ENCODE peak calls at places on chromosome 6, in four cellular contexts. O is astrocyte, J is psoas muscle, Z is transverse colon. P is an unnamed sample.
A peak's percentile ranks its signal among the peaks of the same experiment; 100 is the strongest.

GRCh38 chr6:154509421-154510143 is 903 bp downstream of the CNKSR3 start:
- DNase-seq in Z (peak; percentile 34), J (peak; percentile 53), O (peak; percentile 36), P (peak; percentile 63)

GRCh38 chr6:169173532-169174268 is 79.9 kb downstream of the THBS2 start:
- DNase-seq in J (no peak), O (peak; percentile 62), Z (no peak), P (no peak)

GRCh38 chr6:145080651-145081050 is 654.7 kb downstream of the EPM2A start:
- DNase-seq in J (no peak), O (no peak), Z (no peak), P (no peak)

GRCh38 chr6:157258878-157259277 is 64.4 kb downstream of the TMEM242 start:
- DNase-seq in J (no peak), Z (no peak), O (no peak), P (no peak)

GRCh38 chr6:85677243-85677956 is 34.7 kb upstream of the SYNCRIP start:
- DNase-seq in Z (no peak), J (no peak), O (no peak), P (no peak)

GRCh38 chr6:17932362-17932852 is 55.0 kb downstream of the KIF13A start:
- DNase-seq in O (peak; percentile 90), Z (no peak), J (no peak), P (no peak)

GRCh38 chr6:43009124-43009523 is 4.6 kb downstream of the MEA1 start:
- DNase-seq in O (no peak), Z (no peak), J (peak; percentile 68), P (no peak)

GRCh38 chr6:22906091-22906549 is 336.8 kb downstream of the HDGFL1 start:
- DNase-seq in Z (no peak), J (no peak), O (peak; percentile 20), P (no peak)

GRCh38 chr6:118768904-118769325 is 117.5 kb upstream of the CEP85L start:
- DNase-seq in Z (no peak), J (no peak), O (no peak), P (no peak)

GRCh38 chr6:14467591-14467990 is 350.0 kb downstream of the CD83 start:
- DNase-seq in Z (no peak), J (no peak), O (peak; percentile 64), P (no peak)

GRCh38 chr6:24484657-24485318 is 4.6 kb downstream of the GPLD1 start:
- DNase-seq in Z (no peak), O (no peak), J (no peak), P (no peak)

GRCh38 chr6:80642452-80642851 is 536.0 kb downstream of the BCKDHB start:
- DNase-seq in O (peak; percentile 67), J (no peak), Z (no peak), P (no peak)

GRCh38 chr6:127026247-127026646 is 92.2 kb upstream of the RSPO3 start:
- DNase-seq in Z (no peak), J (no peak), O (peak; percentile 10), P (no peak)

GRCh38 chr6:33828764-33829731 is 25.2 kb upstream of the MLN start:
- DNase-seq in O (no peak), Z (no peak), J (no peak), P (peak; percentile 19)

GRCh38 chr6:27374824-27375612 is 13.5 kb upstream of the ZNF391 start:
- DNase-seq in J (peak; percentile 82), O (peak; percentile 44), Z (peak; percentile 85), P (peak; percentile 86)

GRCh38 chr6:141484726-141485125 is 648.0 kb upstream of the GJE1 start:
- DNase-seq in J (no peak), Z (peak; percentile 17), O (no peak), P (no peak)

GRCh38 chr6:92587521-92587920 is 831.8 kb downstream of the EPHA7 start:
- DNase-seq in Z (no peak), J (no peak), O (peak; percentile 51), P (no peak)

GRCh38 chr6:148720371-148720770 is 26.5 kb upstream of the UST start:
- DNase-seq in Z (no peak), O (peak; percentile 71), J (no peak), P (no peak)

GRCh38 chr6:130037207-130037811 is 18.9 kb downstream of the L3MBTL3 start:
- DNase-seq in Z (no peak), O (no peak), J (no peak), P (no peak)

GRCh38 chr6:140485740-140486467 is 1111.5 kb upstream of the CITED2 start:
- DNase-seq in Z (no peak), J (no peak), O (peak; percentile 95), P (no peak)

GRCh38 chr6:41574002-41574401 is 27.8 kb downstream of the FOXP4 start:
- DNase-seq in J (no peak), Z (no peak), O (no peak), P (no peak)
- H3K4me1 ChIP-seq in J (peaks cover 5% of the 10 kb centered on the region), Z (peaks cover 15% of the 10 kb centered on the region), O (peaks cover 25% of the 10 kb centered on the region), P (peaks cover 12% of the 10 kb centered on the region)

GRCh38 chr6:41561386-41561785 is 15.2 kb downstream of the FOXP4 start:
- DNase-seq in O (no peak), J (no peak), Z (no peak), P (no peak)

GRCh38 chr6:41562633-41562975 is 16.4 kb downstream of the FOXP4 start:
- DNase-seq in O (no peak), Z (no peak), J (no peak), P (no peak)

GRCh38 chr6:41559655-41560439 is 13.7 kb downstream of the FOXP4 start:
- DNase-seq in Z (no peak), J (no peak), O (no peak), P (no peak)

GRCh38 chr6:41561931-41562632 is 15.9 kb downstream of the FOXP4 start:
- DNase-seq in Z (no peak), O (no peak), J (no peak), P (no peak)

GRCh38 chr6:41560440-41561192 is 14.4 kb downstream of the FOXP4 start:
- DNase-seq in O (no peak), J (peak; percentile 81), Z (peak; percentile 77), P (peak; percentile 74)
- TF ChIP-seq CTCF in O (no peak), J (no peak), Z (no peak), P (no peak)

GRCh38 chr6:128365520-128366160 is 154.8 kb downstream of the PTPRK start:
- DNase-seq in O (no peak), J (no peak), Z (peak; percentile 25), P (peak; percentile 47)
- H3K4me1 ChIP-seq in O (no peaks in the 10 kb centered on the region), J (peaks cover 22% of the 10 kb centered on the region), Z (peaks cover 10% of the 10 kb centered on the region), P (peaks cover 49% of the 10 kb centered on the region)

DNA sequence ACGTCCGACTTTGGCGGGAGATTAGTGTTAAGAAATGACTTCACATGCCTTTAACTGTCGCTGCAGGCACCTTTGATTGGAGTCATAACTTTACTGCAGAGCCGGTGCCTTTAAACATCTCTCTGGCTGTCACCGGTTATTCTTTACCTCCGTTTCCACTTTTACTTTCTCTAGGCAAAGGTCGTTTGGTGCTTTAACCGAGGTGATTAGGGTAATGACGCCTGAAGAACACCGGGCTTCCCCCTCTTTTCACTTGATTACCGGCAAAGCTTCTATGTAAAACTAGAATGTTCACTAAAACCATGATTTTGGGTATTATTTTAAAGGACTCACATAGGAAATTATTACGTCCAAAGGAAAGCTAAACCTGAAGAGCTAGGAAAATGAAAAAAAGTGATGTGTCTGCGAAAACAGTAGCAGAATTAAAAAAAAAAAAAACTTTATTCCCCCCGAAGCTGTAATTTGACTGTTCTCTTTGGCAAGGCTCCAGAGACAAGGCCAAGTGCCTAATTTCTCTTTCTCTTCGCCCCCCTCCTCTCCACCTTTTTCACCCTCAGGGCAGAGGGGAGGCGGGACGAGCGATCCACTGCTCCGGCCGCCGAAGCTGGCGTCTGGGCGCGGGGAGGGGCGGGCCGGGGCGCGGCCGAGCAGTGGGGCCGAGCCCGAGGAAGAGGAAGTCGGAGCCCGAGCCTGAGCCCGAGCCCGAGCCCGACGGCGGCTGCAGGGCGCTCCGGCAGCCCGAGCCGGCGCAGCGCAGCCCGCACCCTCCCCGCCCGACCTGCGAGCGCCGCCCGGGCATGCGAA is at the start of gene PLEKHG1:
- DNase-seq in O (peak; percentile 32), Z (peak; percentile 89), J (peak; percentile 79), P (peak; percentile 88)
- TF ChIP-seq CTCF in O (no peak), Z (no peak), J (no peak), P (no peak)

DNA sequence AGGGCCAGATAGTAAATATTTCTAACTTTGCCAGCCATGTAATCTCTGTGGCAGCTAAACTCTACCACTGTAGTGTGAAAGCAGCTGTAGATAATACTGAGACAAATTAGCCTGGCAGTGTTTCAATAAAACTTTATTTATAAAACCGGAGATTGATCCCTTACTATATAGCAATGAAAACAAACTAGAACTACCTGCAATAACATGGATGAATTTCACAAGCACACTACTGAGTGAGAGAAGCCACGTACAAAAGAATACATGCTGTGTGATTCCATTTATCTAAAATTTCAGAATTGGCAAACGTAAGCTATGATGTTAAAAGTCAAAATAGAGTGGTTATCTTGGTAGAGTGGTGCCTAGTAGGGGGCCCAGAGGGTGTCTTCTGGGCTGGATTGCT is 198.7 kb upstream of the SGK1 start:
- DNase-seq in J (no peak), O (no peak), Z (no peak), P (no peak)
- H3K4me1 ChIP-seq in J (peaks cover 7% of the 10 kb centered on the region), O (peaks cover 30% of the 10 kb centered on the region), Z (no peaks in the 10 kb centered on the region), P (peaks cover 4% of the 10 kb centered on the region)

DNA sequence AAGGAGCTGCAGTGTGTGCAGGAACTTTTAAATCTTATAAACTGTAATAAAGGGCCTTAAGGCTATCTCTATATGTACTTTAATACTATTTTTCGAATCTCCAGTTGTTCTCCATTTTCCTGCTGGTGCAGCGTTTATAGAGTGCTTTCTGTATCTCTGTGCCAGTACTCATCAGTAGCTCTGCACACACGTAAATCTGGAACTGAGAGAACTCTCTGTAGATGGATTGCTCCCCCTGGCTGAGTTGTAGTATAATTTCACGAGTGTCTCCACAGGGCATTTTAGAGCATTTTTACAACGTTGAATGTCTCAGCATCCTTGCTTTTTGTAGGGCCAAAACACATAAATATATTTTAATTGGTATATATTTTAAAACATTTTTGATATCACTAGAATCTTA is 256.5 kb downstream of the TRDN start:
- DNase-seq in Z (no peak), J (no peak), O (peak; percentile 0), P (no peak)
- TF ChIP-seq CTCF in Z (no peak), J (peak; percentile 15), O (peak; percentile 8), P (no peak)

DNA sequence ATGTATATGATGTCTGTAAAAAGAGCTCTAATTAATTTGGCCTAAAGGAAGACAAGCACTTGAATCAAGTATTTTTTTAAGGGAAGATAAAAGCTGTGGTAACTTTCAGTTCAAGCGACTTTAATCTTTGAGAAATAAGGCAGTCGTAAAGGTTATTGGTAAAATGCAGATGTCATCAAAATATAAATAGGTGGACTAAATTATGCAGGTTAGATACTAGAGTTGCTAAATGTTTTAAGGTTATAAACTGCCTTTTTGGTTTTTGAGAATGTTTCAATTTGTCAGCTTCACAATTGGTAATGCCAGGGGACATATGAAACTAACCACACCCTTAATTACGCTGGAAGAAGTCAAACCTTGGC is 159.5 kb upstream of the OLIG3 start:
- DNase-seq in Z (no peak), O (no peak), J (no peak), P (no peak)
- H3K4me1 ChIP-seq in Z (no peaks in the 10 kb centered on the region), O (no peaks in the 10 kb centered on the region), J (no peaks in the 10 kb centered on the region), P (no peaks in the 10 kb centered on the region)

DNA sequence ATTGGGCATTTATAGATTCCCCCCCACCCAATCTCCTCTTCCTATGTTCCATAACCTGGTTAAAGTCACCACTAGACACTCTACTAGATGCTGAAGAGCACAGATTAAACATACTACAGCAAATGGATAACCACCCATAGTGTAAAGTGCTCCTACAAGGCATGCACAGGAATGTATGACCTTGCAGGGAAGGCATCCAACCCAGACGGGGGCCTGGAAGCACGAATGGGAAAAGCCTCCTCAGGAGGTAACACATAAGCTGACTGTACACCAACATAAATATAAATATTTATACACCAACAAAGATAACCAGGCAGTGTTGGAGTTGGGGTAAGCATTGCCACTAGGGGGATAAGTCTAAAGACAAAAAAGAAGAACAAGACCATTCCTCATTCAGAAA is 691.7 kb downstream of the GRIK2 start:
- DNase-seq in J (no peak), O (no peak), Z (no peak), P (no peak)
- TF ChIP-seq CTCF in J (no peak), O (no peak), Z (no peak), P (no peak)

P was measured in mucosa of descending colon.